ENCODE peak calls at places on chromosomes 4 and X, in eight cellular contexts. O is HS-5; T is RPMI7951; I is ureter; D is cardiac muscle cell; N is amniotic epithelial cell; V is NCI-H1105; P is CD4-positive, alpha-beta T cell. M is an unnamed sample.

GRCh38 chr4:83054928-83055327 is 19.9 kb downstream of the COPS4 start:
- DNase-seq in O (no peak), T (no peak), I (no peak), D (peak; percentile 50), N (peak; percentile 19), V (no peak), P (no peak), M (peak; percentile 20)

GRCh38 chr4:164847967-164848649 is 28.9 kb upstream of the APELA start:
- DNase-seq in O (no peak), T (no peak), I (no peak), D (no peak), N (no peak), V (no peak), P (no peak), M (no peak)

GRCh38 chr4:107665001-107665400 is 55.0 kb downstream of the PAPSS1 start:
- DNase-seq in O (no peak), T (peak; percentile 6), I (no peak), D (peak; percentile 24), N (no peak), V (no peak), P (no peak), M (no peak)

GRCh38 chr4:79248610-79249009 is 77.3 kb downstream of the NAA11 start:
- DNase-seq in O (no peak), T (no peak), I (no peak), D (no peak), N (no peak), V (no peak), P (no peak), M (no peak)

GRCh38 chr4:151184523-151185458 is 85.4 kb downstream of the RPS3A start:
- DNase-seq in O (no peak), T (peak; percentile 18), I (no peak), D (peak; percentile 80), N (peak; percentile 86), V (no peak), P (no peak), M (peak; percentile 67)

GRCh38 chrX:115030635-115031034 is 13.2 kb upstream of the IL13RA2 start:
- DNase-seq in O (no peak), T (no peak), I (peak; percentile 74), D (no peak), N (no peak), V (peak; percentile 75), P (no peak), M (peak; percentile 39)

GRCh38 chr4:177554966-177555574 is 112.8 kb upstream of the AGA start:
- DNase-seq in O (peak; percentile 30), T (peak; percentile 20), I (no peak), D (peak; percentile 63), N (peak; percentile 34), V (no peak), P (no peak), M (peak; percentile 43)

GRCh38 chrX:11870789-11871188 is 112.8 kb downstream of the MSL3 start:
- DNase-seq in O (no peak), T (no peak), I (no peak), D (no peak), N (no peak), V (no peak), P (no peak), M (no peak)

GRCh38 chrX:150649096-150649870 is 43.9 kb upstream of the MTMR1 start:
- DNase-seq in O (no peak), T (no peak), I (no peak), D (peak; percentile 34), N (peak; percentile 69), V (no peak), P (no peak), M (no peak)

GRCh38 chr4:70958681-70959080 is 34.8 kb upstream of the DCK start:
- DNase-seq in O (peak; percentile 18), T (peak; percentile 33), I (no peak), D (peak; percentile 21), N (peak; percentile 37), V (no peak), P (no peak), M (peak; percentile 38)

GRCh38 chrX:46686003-46686645 is 72.8 kb downstream of the SLC9A7 start:
- DNase-seq in O (no peak), T (peak; percentile 53), I (peak; percentile 46), D (peak; percentile 58), N (peak; percentile 22), V (no peak), P (peak; percentile 2), M (peak; percentile 49)

GRCh38 chrX:65871671-65872311 is 168.1 kb downstream of the VSIG4 start:
- DNase-seq in O (no peak), T (peak; percentile 48), I (no peak), D (peak; percentile 4), N (no peak), V (peak; percentile 20), P (no peak), M (peak; percentile 78)

GRCh38 chr4:108166441-108167315 is 2.1 kb downstream of the LEF1 start:
- DNase-seq in O (no peak), T (peak; percentile 64), I (no peak), D (no peak), N (no peak), V (peak; percentile 26), P (peak; percentile 34), M (no peak)

M was measured in kidney tubule cell.